ENCODE peak calls at places on chromosomes 11 and 22, in six cellular contexts. W is upper lobe of right lung; C is dorsolateral prefrontal cortex; B is cardiac muscle cell; O is stomach; H is CD8-positive, alpha-beta T cell. A is an unnamed sample.

GRCh38 chr11:95944623-95945022 is 20.7 kb upstream of the MTMR2 start:
- DNase-seq in W (no peak), C (no peak), B (no peak), O (no peak), H (no peak), A (no peak)

GRCh38 chr11:129694538-129694937 is 121.1 kb upstream of the TMEM45B start:
- DNase-seq in W (peak), C (no peak), B (no peak), O (no peak), H (no peak), A (no peak)

GRCh38 chr11:112540261-112540660 is 279.6 kb upstream of the PLET1 start:
- DNase-seq in W (no peak), C (no peak), B (no peak), O (no peak), H (no peak), A (no peak)

GRCh38 chr11:8828580-8829358 is 82.2 kb upstream of the AKIP1 start:
- DNase-seq in W (no peak), C (no peak), B (peak), O (no peak), H (no peak), A (no peak)

GRCh38 chr22:19396561-19396933 is 35.0 kb downstream of the HIRA start:
- DNase-seq in W (no peak), C (no peak), B (no peak), O (no peak), H (no peak), A (no peak)

GRCh38 chr22:27990451-27990840 is 71.4 kb upstream of the PITPNB start:
- DNase-seq in W (no peak), C (peak), B (no peak), O (peak), H (peak), A (peak)

GRCh38 chr11:1072116-1072820 is 2.4 kb upstream of the MUC2 start:
- DNase-seq in W (peak), C (peak), B (peak), O (no peak), H (no peak), A (no peak)

GRCh38 chr11:111554532-111554931 is 14.0 kb downstream of the LAYN start:
- DNase-seq in W (no peak), C (no peak), B (no peak), O (no peak), H (no peak), A (no peak)

GRCh38 chr11:75490221-75491181 is 35.2 kb downstream of the GDPD5 start:
- DNase-seq in W (no peak), C (no peak), B (peak), O (no peak), H (no peak), A (no peak)

GRCh38 chr22:48500481-48501230 is 1327.0 kb downstream of the BRD1 start:
- DNase-seq in W (no peak), C (peak), B (no peak), O (no peak), H (no peak), A (no peak)

GRCh38 chr11:96228472-96228871 is 114.5 kb downstream of the MAML2 start:
- DNase-seq in W (no peak), C (no peak), B (peak), O (peak), H (no peak), A (no peak)

GRCh38 chr11:48109046-48109666 is 107.5 kb upstream of the OR4B1 start:
- DNase-seq in W (no peak), C (no peak), B (peak), O (no peak), H (peak), A (no peak)

GRCh38 chr11:126105022-126105747 is 42.5 kb upstream of the CDON start:
- DNase-seq in W (no peak), C (no peak), B (no peak), O (no peak), H (no peak), A (no peak)

GRCh38 chr11:16873289-16873688 is 134.8 kb downstream of the C11orf58 start:
- DNase-seq in W (no peak), C (no peak), B (peak), O (no peak), H (no peak), A (no peak)

GRCh38 chr11:113263458-113264095 is 50.8 kb upstream of the TTC12 start:
- DNase-seq in W (no peak), C (no peak), B (no peak), O (no peak), H (no peak), A (no peak)

GRCh38 chr22:21632237-21632895 is at the start of gene CCDC116:
- DNase-seq in W (peak), C (no peak), B (no peak), O (peak), H (peak), A (peak)

GRCh38 chr22:17822087-17822486 is 47.8 kb upstream of the BID start:
- DNase-seq in W (no peak), C (no peak), B (no peak), O (no peak), H (no peak), A (no peak)

GRCh38 chr11:108147150-108147549 is 25.8 kb downstream of the ACAT1 start:
- DNase-seq in W (no peak), C (no peak), B (no peak), O (no peak), H (no peak), A (no peak)

GRCh38 chr11:27075192-27075591 is 34.6 kb downstream of the BBOX1 start:
- DNase-seq in W (no peak), C (no peak), B (peak), O (no peak), H (no peak), A (no peak)

GRCh38 chr11:93493252-93493897 is 49.8 kb downstream of the SMCO4 start:
- DNase-seq in W (no peak), C (no peak), B (no peak), O (peak), H (no peak), A (no peak)

GRCh38 chr22:44582016-44582415 is 84.0 kb upstream of the RTL6 start:
- DNase-seq in W (peak), C (no peak), B (no peak), O (no peak), H (no peak), A (peak)

GRCh38 chr22:44580176-44580575 is 82.1 kb upstream of the RTL6 start:
- DNase-seq in W (peak), C (no peak), B (no peak), O (no peak), H (no peak), A (no peak)

GRCh38 chr22:44583076-44583760 is 85.2 kb upstream of the RTL6 start:
- DNase-seq in W (peak), C (peak), B (peak), O (no peak), H (no peak), A (peak)

GRCh38 chr22:44578516-44579230 is 80.6 kb upstream of the RTL6 start:
- DNase-seq in W (peak), C (no peak), B (no peak), O (no peak), H (no peak), A (no peak)

DNA sequence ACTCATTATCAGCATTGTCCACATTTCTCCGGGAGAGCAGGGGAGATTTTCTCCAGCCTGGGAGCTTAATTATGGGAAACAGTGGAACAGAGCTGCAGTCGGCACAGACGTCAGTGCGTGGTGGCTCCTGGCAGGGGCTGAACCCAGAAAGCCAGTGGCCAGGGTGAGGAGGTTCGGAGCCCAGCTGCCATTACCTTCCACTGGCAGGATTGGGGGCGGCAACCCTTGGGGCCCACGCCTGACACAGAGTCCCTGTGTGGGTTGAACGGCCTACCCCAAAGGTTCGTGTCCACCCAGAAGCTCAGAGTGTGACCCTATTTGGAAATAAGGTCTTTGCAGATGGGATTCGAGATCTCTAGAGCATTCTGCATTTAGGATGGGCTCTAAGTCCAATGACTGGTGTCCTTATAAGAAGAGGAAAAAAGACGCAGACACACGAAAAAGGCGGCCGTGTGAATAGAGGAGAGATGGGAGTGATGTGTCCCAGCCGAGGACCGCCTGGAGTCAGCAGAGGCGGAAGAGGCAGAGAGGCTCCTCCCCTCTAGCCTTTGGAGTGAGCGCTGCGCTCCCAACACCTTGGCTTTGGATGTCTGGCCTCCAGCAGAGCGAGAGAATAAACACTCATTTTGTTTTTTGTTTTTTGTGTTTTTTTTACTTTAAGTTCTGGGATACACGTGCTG is 82.9 kb upstream of the RTL6 start:
- DNase-seq in W (peak), C (no peak), B (no peak), O (no peak), H (no peak), A (peak)
- TF ChIP-seq CTCF in W (no peak), C (no peak), B (no peak), O (no peak), H (no peak), A (no peak)

GRCh38 chr22:45885941-45886395 is 91.0 kb downstream of the WNT7B start:
- DNase-seq in W (peak), C (peak), B (no peak), O (no peak), H (no peak), A (no peak)

GRCh38 chr22:45886502-45886901 is 90.5 kb downstream of the WNT7B start:
- DNase-seq in W (peak), C (no peak), B (no peak), O (no peak), H (no peak), A (no peak)

GRCh38 chr22:45888221-45889092 is 88.5 kb downstream of the WNT7B start:
- DNase-seq in W (peak), C (no peak), B (no peak), O (no peak), H (no peak), A (no peak)

GRCh38 chr22:45889093-45889538 is 87.8 kb downstream of the WNT7B start:
- DNase-seq in W (peak), C (no peak), B (no peak), O (no peak), H (no peak), A (no peak)

DNA sequence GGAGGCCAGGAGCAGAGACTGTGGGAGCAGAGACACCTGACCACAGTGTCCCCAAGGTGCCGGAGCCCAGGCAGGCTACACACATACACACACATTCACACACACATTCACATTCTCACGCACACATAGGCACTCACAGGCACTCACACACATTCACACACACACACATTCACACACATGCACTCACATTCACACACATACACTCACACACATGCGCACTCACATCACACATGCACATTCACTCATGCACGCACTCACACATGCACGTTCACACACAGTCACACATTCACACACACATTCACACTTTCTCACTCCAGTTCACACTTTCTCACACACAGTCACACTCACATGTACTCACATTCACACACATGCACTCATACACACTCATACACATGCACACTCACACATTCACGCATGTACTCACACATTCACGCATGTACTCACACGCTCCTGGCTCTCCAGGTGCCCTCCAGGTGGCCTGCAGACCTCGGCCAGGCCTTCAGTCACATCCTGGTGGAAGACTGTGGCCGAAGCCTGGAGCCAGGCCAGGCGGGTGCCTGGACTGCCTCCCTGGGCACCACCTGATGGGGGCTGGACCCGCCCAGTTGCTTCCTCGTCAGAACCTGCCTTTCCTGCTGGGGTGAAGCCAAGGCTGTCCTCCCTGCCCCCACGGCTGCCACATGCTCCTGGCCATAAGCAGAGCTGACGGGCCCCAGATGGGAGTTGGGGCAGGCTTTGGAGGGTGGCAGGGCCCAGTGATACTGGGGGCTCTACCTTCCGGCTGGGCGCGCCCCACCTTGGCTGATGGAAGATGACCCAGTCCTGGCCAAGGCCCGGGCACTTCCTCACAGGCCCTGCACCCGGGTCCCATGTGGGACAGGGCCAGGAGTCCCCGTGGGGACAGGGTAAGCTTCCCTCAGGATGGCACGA is 89.5 kb downstream of the WNT7B start:
- DNase-seq in W (peak), C (peak), B (no peak), O (peak), H (no peak), A (no peak)
- TF ChIP-seq CTCF in W (no peak), C (no peak), B (no peak), O (no peak), H (no peak), A (no peak)

GRCh38 chr22:39504071-39504470 is 2.0 kb downstream of the MIEF1 start:
- DNase-seq in W (no peak), C (no peak), B (no peak), O (no peak), H (no peak), A (no peak)

GRCh38 chr22:39502109-39502788 is at the start of gene MIEF1:
- DNase-seq in W (peak), C (peak), B (peak), O (peak), H (peak), A (peak)

GRCh38 chr22:39502789-39503464 is 837 bp downstream of the MIEF1 start:
- DNase-seq in W (no peak), C (no peak), B (no peak), O (no peak), H (no peak), A (no peak)

GRCh38 chr22:39501644-39502108 is 414 bp upstream of the MIEF1 start:
- DNase-seq in W (no peak), C (no peak), B (no peak), O (no peak), H (no peak), A (no peak)

DNA sequence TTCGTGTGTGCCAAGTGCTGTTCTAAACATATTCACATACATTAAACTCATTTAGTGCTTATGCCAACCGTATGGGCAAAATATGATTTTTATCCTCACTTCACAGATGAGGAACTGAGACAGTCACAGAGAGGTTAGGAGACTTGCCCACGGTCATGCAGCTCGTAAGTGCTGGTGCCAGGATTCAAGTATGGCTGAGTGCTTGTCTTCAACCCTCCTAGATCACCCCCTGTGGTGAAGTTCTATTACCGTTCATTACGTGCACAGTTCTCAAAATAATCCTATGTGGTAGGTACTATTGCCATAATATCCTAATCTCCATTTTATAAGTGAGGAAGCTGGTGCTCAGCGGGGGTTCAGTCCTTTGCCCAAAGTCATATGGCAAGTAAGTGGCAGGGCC is 1.5 kb downstream of the MIEF1 start:
- DNase-seq in W (no peak), C (no peak), B (no peak), O (no peak), H (no peak), A (no peak)
- TF ChIP-seq CTCF in W (no peak), C (no peak), B (no peak), O (no peak), H (no peak), A (no peak)

GRCh38 chr11:78046486-78046854 is 17.2 kb upstream of the THRSP start:
- DNase-seq in W (no peak), C (no peak), B (no peak), O (no peak), H (no peak), A (no peak)
- TF ChIP-seq CTCF in W (no peak), C (no peak), B (no peak), O (no peak), H (peak), A (peak)